ENCODE peak calls at places on chromosomes 3 and 15, in six cellular contexts. N, G, T, P, F and O are unnamed samples.

GRCh38 chr15:64095795-64096485 is at the start of gene SNX1:
- DNase-seq in N (peak), G (peak), T (peak), P (peak), F (peak), O (peak)

GRCh38 chr3:9013782-9014181 is 50.5 kb upstream of the RAD18 start:
- DNase-seq in N (no peak), G (no peak), T (no peak), P (no peak), F (no peak), O (no peak)

GRCh38 chr15:66862111-66862815 is 160.2 kb downstream of the SMAD6 start:
- DNase-seq in N (no peak), G (no peak), T (no peak), P (no peak), F (no peak), O (no peak)

GRCh38 chr15:39135989-39136388 is 444.9 kb upstream of the THBS1 start:
- DNase-seq in N (peak), G (no peak), T (no peak), P (no peak), F (no peak), O (no peak)

GRCh38 chr3:40523781-40524180 is 979 bp upstream of the ZNF621 start:
- DNase-seq in N (no peak), G (no peak), T (no peak), P (no peak), F (no peak), O (no peak)

GRCh38 chr3:137259089-137259488 is 301.3 kb downstream of the IL20RB start:
- DNase-seq in N (no peak), G (no peak), T (no peak), P (peak), F (no peak), O (no peak)

GRCh38 chr15:38886315-38887163 is 321.9 kb upstream of the RASGRP1 start:
- DNase-seq in N (peak), G (no peak), T (no peak), P (no peak), F (no peak), O (no peak)

GRCh38 chr3:193621127-193621526 is 28.1 kb downstream of the OPA1 start:
- DNase-seq in N (no peak), G (no peak), T (no peak), P (no peak), F (no peak), O (no peak)

GRCh38 chr3:178562143-178562868 is 26.1 kb downstream of the KCNMB2 start:
- DNase-seq in N (no peak), G (no peak), T (no peak), P (peak), F (no peak), O (no peak)

GRCh38 chr3:71962561-71963240 is 177.8 kb upstream of the PROK2 start:
- DNase-seq in N (no peak), G (no peak), T (no peak), P (no peak), F (no peak), O (no peak)

GRCh38 chr3:118772036-118773030 is 262.3 kb downstream of the IGSF11 start:
- DNase-seq in N (no peak), G (peak), T (no peak), P (no peak), F (no peak), O (no peak)

GRCh38 chr3:185175370-185175987 is 22.6 kb upstream of the C3orf70 start:
- DNase-seq in N (no peak), G (peak), T (no peak), P (peak), F (peak), O (peak)

GRCh38 chr3:143482106-143483088 is 362.8 kb downstream of the CHST2 start:
- DNase-seq in N (no peak), G (no peak), T (no peak), P (no peak), F (no peak), O (no peak)

GRCh38 chr3:107630779-107631178 is 108.0 kb downstream of the BBX start:
- DNase-seq in N (no peak), G (peak), T (no peak), P (no peak), F (no peak), O (no peak)

GRCh38 chr3:197583371-197583770 is 27.6 kb upstream of the BDH1 start:
- DNase-seq in N (no peak), G (no peak), T (no peak), P (no peak), F (no peak), O (no peak)

GRCh38 chr3:129021140-129021551 is 20.0 kb downstream of the EFCC1 start:
- DNase-seq in N (no peak), G (no peak), T (no peak), P (no peak), F (no peak), O (no peak)

GRCh38 chr15:73792429-73792828 is 39.3 kb upstream of the INSYN1 start:
- DNase-seq in N (no peak), G (no peak), T (no peak), P (peak), F (no peak), O (peak)

GRCh38 chr15:75891895-75892294 is 11.8 kb upstream of the FBXO22 start:
- DNase-seq in N (peak), G (peak), T (no peak), P (no peak), F (no peak), O (no peak)

GRCh38 chr15:90058308-90058707 is 44.0 kb downstream of the IDH2 start:
- DNase-seq in N (no peak), G (peak), T (no peak), P (no peak), F (no peak), O (no peak)

GRCh38 chr3:135549928-135550327 is 415.6 kb upstream of the PPP2R3A start:
- DNase-seq in N (no peak), G (no peak), T (no peak), P (no peak), F (no peak), O (no peak)

GRCh38 chr3:176087066-176087697 is 1110.1 kb downstream of the TBL1XR1 start:
- DNase-seq in N (no peak), G (no peak), T (no peak), P (no peak), F (no peak), O (no peak)

GRCh38 chr3:101454629-101455028 is 58.4 kb downstream of the SENP7 start:
- DNase-seq in N (no peak), G (no peak), T (no peak), P (no peak), F (no peak), O (no peak)

GRCh38 chr3:106811376-106811775 is 565.9 kb upstream of the CCDC54 start:
- DNase-seq in N (no peak), G (no peak), T (no peak), P (no peak), F (no peak), O (no peak)

GRCh38 chr15:25863067-25863967 is at the start of gene ATP10A:
- DNase-seq in N (no peak), G (peak), T (no peak), P (peak), F (peak), O (peak)

GRCh38 chr15:100893964-100894295 is 14.3 kb downstream of the ALDH1A3 start:
- DNase-seq in N (no peak), G (no peak), T (no peak), P (no peak), F (no peak), O (no peak)

GRCh38 chr3:32457971-32458471 is 44.6 kb downstream of the CMTM6 start:
- DNase-seq in N (no peak), G (peak), T (no peak), P (no peak), F (no peak), O (no peak)

GRCh38 chr3:44208086-44208485 is 33.6 kb upstream of the TOPAZ1 start:
- DNase-seq in N (peak), G (no peak), T (no peak), P (no peak), F (no peak), O (no peak)

GRCh38 chr3:142000341-142000870 is 124.0 kb downstream of the ATP1B3 start:
- DNase-seq in N (no peak), G (no peak), T (no peak), P (no peak), F (no peak), O (no peak)

GRCh38 chr15:41806291-41807181 is 21.4 kb upstream of the JMJD7 start:
- DNase-seq in N (no peak), G (no peak), T (no peak), P (peak), F (no peak), O (no peak)

GRCh38 chr3:112817782-112818181 is 28.9 kb downstream of the CD200R1L start:
- DNase-seq in N (no peak), G (peak), T (no peak), P (no peak), F (no peak), O (no peak)

GRCh38 chr15:92449476-92449875 is 55.8 kb downstream of the ST8SIA2 start:
- DNase-seq in N (no peak), G (no peak), T (no peak), P (no peak), F (no peak), O (no peak)

GRCh38 chr3:16245613-16246012 is 19.1 kb downstream of the DPH3 start:
- DNase-seq in N (no peak), G (no peak), T (no peak), P (no peak), F (no peak), O (no peak)